ENCODE peak calls at places on chromosomes 2 and 18, in six cellular contexts. A is NCI-H460, Z is NCI-H82, W is iris pigment epithelial cell, X is EH, I is cardiac muscle cell. R is an unnamed sample.

GRCh38 chr2:238424313-238424700 is 2.4 kb upstream of the ASB1 start:
- DNase-seq in X (peak), A (no peak), I (no peak), Z (no peak), W (no peak), R (no peak)

GRCh38 chr2:152445791-152446201 is 110.8 kb downstream of the FMNL2 start:
- DNase-seq in I (no peak), W (peak), Z (no peak), X (peak), A (no peak), R (peak)

GRCh38 chr2:11672404-11672803 is 2.4 kb upstream of the NTSR2 start:
- DNase-seq in A (no peak), Z (no peak), W (no peak), X (no peak), I (no peak), R (no peak)

GRCh38 chr18:13392899-13393298 is 174.3 kb downstream of the LDLRAD4 start:
- DNase-seq in I (no peak), Z (no peak), A (no peak), X (no peak), W (no peak), R (no peak)

GRCh38 chr2:24058887-24059286 is 9.3 kb downstream of the FKBP1B start:
- DNase-seq in X (no peak), Z (no peak), A (no peak), I (no peak), W (no peak), R (no peak)

GRCh38 chr18:59459352-59460059 is 100.4 kb upstream of the LMAN1 start:
- DNase-seq in I (peak), W (peak), X (peak), A (no peak), Z (peak), R (no peak)

GRCh38 chr2:9214866-9215265 is 8.3 kb downstream of the ASAP2 start:
- DNase-seq in X (no peak), W (no peak), I (no peak), Z (no peak), A (no peak), R (no peak)

GRCh38 chr18:57585846-57586242 is 658 bp downstream of the FECH start:
- DNase-seq in I (no peak), Z (no peak), X (no peak), A (no peak), W (peak), R (no peak)

GRCh38 chr18:24322594-24323136 is 75.0 kb downstream of the OSBPL1A start:
- DNase-seq in X (peak), A (no peak), I (no peak), W (peak), Z (no peak), R (no peak)

GRCh38 chr2:69385443-69386151 is 1.4 kb downstream of the GFPT1 start:
- DNase-seq in I (no peak), W (peak), A (peak), X (peak), Z (no peak), R (no peak)

GRCh38 chr18:48992791-48993555 is 42.2 kb upstream of the SMAD7 start:
- DNase-seq in W (no peak), I (no peak), Z (no peak), A (no peak), X (peak), R (no peak)

GRCh38 chr2:165725421-165725820 is 68.6 kb downstream of the GALNT3 start:
- DNase-seq in A (peak), I (no peak), Z (no peak), X (peak), W (peak), R (no peak)

R was measured in NCI-H446 treated with DMSO at 0.1 percent for 48 hours.